ENCODE peak calls at places on chromosomes 3 and 15, in six cellular contexts. One of them, this sample, is unnamed.
A peak's percentile ranks its signal among the peaks of the same experiment; 100 is the strongest.

GRCh38 chr3:195813916-195814486 is 2.3 kb upstream of the MUC4 start:
- DNase-seq in choroid plexus epithelial cell: no peak
- DNase-seq in body of pancreas: no peak
- DNase-seq in activated CD4-positive, alpha-beta T cell treated with anti-CD3 and anti-CD28 coated beads for 24 hours: no peak
- DNase-seq in endothelial cell: no peak
- DNase-seq in NCI-H1694 treated with DMSO at 0.1 percent for 48 hours: no peak
- DNase-seq in this sample: no peak

GRCh38 chr15:98169551-98169950 is 209.0 kb downstream of the ARRDC4 start:
- DNase-seq in choroid plexus epithelial cell: no peak
- DNase-seq in body of pancreas: no peak
- DNase-seq in activated CD4-positive, alpha-beta T cell treated with anti-CD3 and anti-CD28 coated beads for 24 hours: no peak
- DNase-seq in endothelial cell: no peak
- DNase-seq in NCI-H1694 treated with DMSO at 0.1 percent for 48 hours: no peak
- DNase-seq in this sample: no peak

GRCh38 chr3:34783881-34784280 is 855.4 kb upstream of the ARPP21 start:
- DNase-seq in choroid plexus epithelial cell: peak; percentile 45
- DNase-seq in body of pancreas: no peak
- DNase-seq in activated CD4-positive, alpha-beta T cell treated with anti-CD3 and anti-CD28 coated beads for 24 hours: no peak
- DNase-seq in endothelial cell: no peak
- DNase-seq in NCI-H1694 treated with DMSO at 0.1 percent for 48 hours: no peak
- DNase-seq in this sample: no peak

GRCh38 chr3:152885066-152885465 is 50.1 kb downstream of the P2RY1 start:
- DNase-seq in choroid plexus epithelial cell: no peak
- DNase-seq in body of pancreas: no peak
- DNase-seq in activated CD4-positive, alpha-beta T cell treated with anti-CD3 and anti-CD28 coated beads for 24 hours: no peak
- DNase-seq in endothelial cell: no peak
- DNase-seq in NCI-H1694 treated with DMSO at 0.1 percent for 48 hours: no peak
- DNase-seq in this sample: no peak

GRCh38 chr15:79329186-79329611 is 18.3 kb downstream of the TMED3 start:
- DNase-seq in choroid plexus epithelial cell: peak; percentile 94
- DNase-seq in body of pancreas: no peak
- DNase-seq in activated CD4-positive, alpha-beta T cell treated with anti-CD3 and anti-CD28 coated beads for 24 hours: no peak
- DNase-seq in endothelial cell: no peak
- DNase-seq in NCI-H1694 treated with DMSO at 0.1 percent for 48 hours: no peak
- DNase-seq in this sample: no peak

GRCh38 chr3:116302087-116302747 is 143.1 kb downstream of the LSAMP start:
- DNase-seq in choroid plexus epithelial cell: no peak
- DNase-seq in body of pancreas: no peak
- DNase-seq in activated CD4-positive, alpha-beta T cell treated with anti-CD3 and anti-CD28 coated beads for 24 hours: no peak
- DNase-seq in endothelial cell: no peak
- DNase-seq in NCI-H1694 treated with DMSO at 0.1 percent for 48 hours: no peak
- DNase-seq in this sample: no peak

GRCh38 chr15:31396881-31397560 is 70.4 kb downstream of the KLF13 start:
- DNase-seq in choroid plexus epithelial cell: peak; percentile 47
- DNase-seq in body of pancreas: peak; percentile 96
- DNase-seq in activated CD4-positive, alpha-beta T cell treated with anti-CD3 and anti-CD28 coated beads for 24 hours: no peak
- DNase-seq in endothelial cell: peak; percentile 66
- DNase-seq in NCI-H1694 treated with DMSO at 0.1 percent for 48 hours: no peak
- DNase-seq in this sample: peak; percentile 57

GRCh38 chr3:26099692-26100091 is 309.8 kb downstream of the OXSM start:
- DNase-seq in choroid plexus epithelial cell: no peak
- DNase-seq in body of pancreas: no peak
- DNase-seq in activated CD4-positive, alpha-beta T cell treated with anti-CD3 and anti-CD28 coated beads for 24 hours: no peak
- DNase-seq in endothelial cell: no peak
- DNase-seq in NCI-H1694 treated with DMSO at 0.1 percent for 48 hours: no peak
- DNase-seq in this sample: no peak

GRCh38 chr15:35719964-35720507 is 174.1 kb upstream of the DPH6 start:
- DNase-seq in choroid plexus epithelial cell: peak; percentile 57
- DNase-seq in body of pancreas: no peak
- DNase-seq in activated CD4-positive, alpha-beta T cell treated with anti-CD3 and anti-CD28 coated beads for 24 hours: no peak
- DNase-seq in endothelial cell: no peak
- DNase-seq in NCI-H1694 treated with DMSO at 0.1 percent for 48 hours: no peak
- DNase-seq in this sample: no peak

This sample was measured in Calu3.